ENCODE peak calls at places on chromosome 18, in seven cellular contexts. One of them, this sample, is unnamed. For H3K9me3, the result is how much of the 10 kb centered on the place peaks cover.

GRCh38 chr18:54787098-54787497 is 41.2 kb upstream of the RAB27B start:
- DNase-seq in pancreas: no peak
- DNase-seq in sigmoid colon: no peak
- DNase-seq in mammary epithelial cell: no peak
- DNase-seq in MM.1S: no peak
- DNase-seq in A673: no peak
- DNase-seq in keratinocyte: no peak
- DNase-seq in this sample: no peak

GRCh38 chr18:79937103-79937860 is 14.2 kb downstream of the SLC66A2 start:
- DNase-seq in pancreas: no peak
- DNase-seq in sigmoid colon: peak
- DNase-seq in mammary epithelial cell: no peak
- DNase-seq in MM.1S: no peak
- DNase-seq in A673: no peak
- DNase-seq in keratinocyte: no peak
- DNase-seq in this sample: no peak

GRCh38 chr18:477565-477964 is 22.9 kb downstream of the COLEC12 start:
- DNase-seq in pancreas: peak
- DNase-seq in sigmoid colon: no peak
- DNase-seq in mammary epithelial cell: no peak
- DNase-seq in MM.1S: peak
- DNase-seq in A673: no peak
- DNase-seq in keratinocyte: peak
- DNase-seq in this sample: no peak

GRCh38 chr18:45978084-45978483 is 11.0 kb upstream of the EPG5 start:
- DNase-seq in pancreas: peak
- DNase-seq in sigmoid colon: no peak
- DNase-seq in mammary epithelial cell: peak
- DNase-seq in MM.1S: no peak
- DNase-seq in A673: no peak
- DNase-seq in keratinocyte: no peak
- DNase-seq in this sample: no peak

GRCh38 chr18:79780547-79780946 is 17.2 kb upstream of the KCNG2 start:
- DNase-seq in pancreas: no peak
- DNase-seq in sigmoid colon: peak
- DNase-seq in mammary epithelial cell: no peak
- DNase-seq in MM.1S: no peak
- DNase-seq in A673: no peak
- DNase-seq in keratinocyte: no peak
- DNase-seq in this sample: no peak

GRCh38 chr18:9595197-9595596 is 19.2 kb downstream of the PPP4R1 start:
- DNase-seq in pancreas: no peak
- DNase-seq in sigmoid colon: no peak
- DNase-seq in mammary epithelial cell: peak
- DNase-seq in MM.1S: no peak
- DNase-seq in A673: no peak
- DNase-seq in keratinocyte: no peak
- DNase-seq in this sample: no peak

GRCh38 chr18:48263913-48264506 is 145.2 kb downstream of the ZBTB7C start:
- DNase-seq in pancreas: no peak
- DNase-seq in sigmoid colon: no peak
- DNase-seq in mammary epithelial cell: peak
- DNase-seq in MM.1S: no peak
- DNase-seq in A673: no peak
- DNase-seq in keratinocyte: peak
- DNase-seq in this sample: no peak

GRCh38 chr18:9366126-9366714 is 31.6 kb downstream of the TWSG1 start:
- DNase-seq in pancreas: peak
- DNase-seq in sigmoid colon: no peak
- DNase-seq in mammary epithelial cell: peak
- DNase-seq in MM.1S: no peak
- DNase-seq in A673: peak
- DNase-seq in keratinocyte: peak
- DNase-seq in this sample: no peak

GRCh38 chr18:48575658-48576453 is 37.0 kb downstream of the CTIF start:
- DNase-seq in pancreas: no peak
- DNase-seq in sigmoid colon: no peak
- DNase-seq in mammary epithelial cell: no peak
- DNase-seq in MM.1S: no peak
- DNase-seq in A673: no peak
- DNase-seq in keratinocyte: no peak
- DNase-seq in this sample: no peak

GRCh38 chr18:55001625-55002024 is 42.4 kb upstream of the CCDC68 start:
- DNase-seq in pancreas: no peak
- DNase-seq in sigmoid colon: no peak
- DNase-seq in mammary epithelial cell: no peak
- DNase-seq in MM.1S: no peak
- DNase-seq in A673: no peak
- DNase-seq in keratinocyte: no peak
- DNase-seq in this sample: no peak

GRCh38 chr18:34707670-34708069 is 2.4 kb upstream of the DTNA start:
- DNase-seq in pancreas: no peak
- DNase-seq in sigmoid colon: peak
- DNase-seq in mammary epithelial cell: peak
- DNase-seq in MM.1S: no peak
- DNase-seq in A673: peak
- DNase-seq in keratinocyte: no peak
- DNase-seq in this sample: no peak

GRCh38 chr18:47912794-47913594 is 17.5 kb downstream of the SMAD2 start:
- DNase-seq in pancreas: no peak
- DNase-seq in sigmoid colon: no peak
- DNase-seq in mammary epithelial cell: no peak
- DNase-seq in MM.1S: no peak
- DNase-seq in A673: no peak
- DNase-seq in keratinocyte: no peak
- DNase-seq in this sample: no peak

GRCh38 chr18:49238433-49239042 is 221.9 kb downstream of the DYM start:
- DNase-seq in pancreas: no peak
- DNase-seq in sigmoid colon: no peak
- DNase-seq in mammary epithelial cell: no peak
- DNase-seq in MM.1S: peak
- DNase-seq in A673: peak
- DNase-seq in keratinocyte: no peak
- DNase-seq in this sample: no peak

GRCh38 chr18:45688113-45688512 is 35.9 kb upstream of the SLC14A1 start:
- DNase-seq in pancreas: no peak
- DNase-seq in sigmoid colon: no peak
- DNase-seq in mammary epithelial cell: no peak
- DNase-seq in MM.1S: no peak
- DNase-seq in A673: no peak
- DNase-seq in keratinocyte: no peak
- DNase-seq in this sample: no peak

GRCh38 chr18:75109001-75109400 is 99.9 kb downstream of the PTGR3 start:
- DNase-seq in pancreas: no peak
- DNase-seq in sigmoid colon: no peak
- DNase-seq in mammary epithelial cell: no peak
- DNase-seq in MM.1S: no peak
- DNase-seq in A673: no peak
- DNase-seq in keratinocyte: no peak
- DNase-seq in this sample: no peak

GRCh38 chr18:79518028-79518682 is 122.4 kb downstream of the NFATC1 start:
- DNase-seq in pancreas: no peak
- DNase-seq in sigmoid colon: no peak
- DNase-seq in mammary epithelial cell: no peak
- DNase-seq in MM.1S: no peak
- DNase-seq in A673: no peak
- DNase-seq in keratinocyte: no peak
- DNase-seq in this sample: no peak

GRCh38 chr18:37253424-37254255 is 312.0 kb downstream of the CELF4 start:
- DNase-seq in pancreas: peak
- DNase-seq in sigmoid colon: no peak
- DNase-seq in mammary epithelial cell: no peak
- DNase-seq in MM.1S: peak
- DNase-seq in A673: peak
- DNase-seq in keratinocyte: no peak
- DNase-seq in this sample: no peak

GRCh38 chr18:77059294-77059916 is 73.2 kb downstream of the MBP start:
- DNase-seq in pancreas: no peak
- DNase-seq in sigmoid colon: no peak
- DNase-seq in mammary epithelial cell: peak
- DNase-seq in MM.1S: peak
- DNase-seq in A673: peak
- DNase-seq in keratinocyte: no peak
- DNase-seq in this sample: no peak

GRCh38 chr18:10041180-10041579 is 127.4 kb downstream of the VAPA start:
- DNase-seq in pancreas: no peak
- DNase-seq in sigmoid colon: peak
- DNase-seq in mammary epithelial cell: no peak
- DNase-seq in MM.1S: no peak
- DNase-seq in A673: no peak
- DNase-seq in keratinocyte: no peak
- DNase-seq in this sample: no peak

GRCh38 chr18:80010551-80010906 is 22.2 kb upstream of the TXNL4A start:
- DNase-seq in pancreas: no peak
- DNase-seq in sigmoid colon: peak
- DNase-seq in mammary epithelial cell: no peak
- DNase-seq in MM.1S: no peak
- DNase-seq in A673: no peak
- DNase-seq in keratinocyte: no peak
- DNase-seq in this sample: no peak

GRCh38 chr18:39521164-39521563 is 1955.6 kb upstream of the CELF4 start:
- DNase-seq in pancreas: no peak
- DNase-seq in sigmoid colon: no peak
- DNase-seq in mammary epithelial cell: peak
- DNase-seq in MM.1S: no peak
- DNase-seq in A673: no peak
- DNase-seq in keratinocyte: no peak
- DNase-seq in this sample: no peak

GRCh38 chr18:13625355-13625754 is 101.0 kb downstream of the FAM210A start:
- DNase-seq in pancreas: no peak
- DNase-seq in sigmoid colon: no peak
- DNase-seq in mammary epithelial cell: no peak
- DNase-seq in MM.1S: no peak
- DNase-seq in A673: no peak
- DNase-seq in keratinocyte: no peak
- DNase-seq in this sample: no peak

GRCh38 chr18:7879717-7880116 is 312.6 kb downstream of the PTPRM start:
- DNase-seq in pancreas: no peak
- DNase-seq in sigmoid colon: no peak
- DNase-seq in mammary epithelial cell: no peak
- DNase-seq in MM.1S: no peak
- DNase-seq in A673: no peak
- DNase-seq in keratinocyte: no peak
- DNase-seq in this sample: no peak

GRCh38 chr18:48545690-48546365 is 7.0 kb downstream of the CTIF start:
- DNase-seq in pancreas: no peak
- DNase-seq in sigmoid colon: peak
- DNase-seq in mammary epithelial cell: peak
- DNase-seq in MM.1S: no peak
- DNase-seq in A673: peak
- DNase-seq in keratinocyte: no peak
- DNase-seq in this sample: no peak

DNA sequence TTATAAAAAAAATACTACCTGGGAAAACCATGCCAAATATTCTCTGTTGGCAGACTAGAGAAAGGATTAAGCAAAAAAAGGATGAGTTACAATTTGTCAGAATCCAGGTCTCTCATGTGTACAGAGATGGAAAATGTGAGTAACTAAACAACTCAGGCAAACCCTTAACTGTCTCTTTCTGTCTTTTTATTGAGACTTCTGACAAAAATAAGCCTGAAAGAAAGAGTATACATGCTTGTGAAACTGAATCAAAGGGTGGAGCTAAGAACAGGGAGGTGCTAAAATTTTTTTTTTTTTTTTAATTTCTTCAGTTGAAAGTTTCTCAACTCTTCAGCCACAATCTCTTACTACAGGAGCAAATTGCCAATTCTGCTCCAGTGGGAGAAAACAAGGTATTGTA is at the start of gene SERPINB10:
- DNase-seq in pancreas: no peak
- DNase-seq in sigmoid colon: no peak
- DNase-seq in mammary epithelial cell: no peak
- DNase-seq in MM.1S: peak
- DNase-seq in A673: no peak
- DNase-seq in keratinocyte: peak
- DNase-seq in this sample: no peak
- H3K27ac ChIP-seq in pancreas: no peak
- H3K27ac ChIP-seq in sigmoid colon: no peak
- H3K27ac ChIP-seq in mammary epithelial cell: no peak
- H3K27ac ChIP-seq in MM.1S: no peak
- H3K27ac ChIP-seq in A673: no peak
- H3K27ac ChIP-seq in keratinocyte: no peak
- H3K27ac ChIP-seq in this sample: no peak

DNA sequence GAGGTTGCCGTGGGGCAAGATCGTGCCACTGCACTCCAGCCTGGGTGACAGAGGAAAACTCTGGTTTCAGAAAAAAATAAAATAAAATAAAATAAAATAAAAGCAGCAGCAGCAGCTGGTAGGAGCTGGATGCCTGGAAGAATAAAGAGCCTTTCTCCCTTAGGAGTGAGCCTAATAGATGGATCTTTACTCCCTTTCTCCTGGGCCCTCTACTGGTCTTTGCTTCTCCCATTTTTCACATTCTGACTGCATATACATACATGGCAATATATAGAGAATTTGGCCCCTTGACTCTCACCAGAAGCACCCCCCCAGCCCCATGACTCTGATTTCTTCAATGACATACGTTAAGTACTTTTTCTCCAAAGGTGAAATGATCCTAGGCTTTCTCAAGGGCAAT is 9.8 kb upstream of the MALT1 start:
- DNase-seq in pancreas: no peak
- DNase-seq in sigmoid colon: no peak
- DNase-seq in mammary epithelial cell: no peak
- DNase-seq in MM.1S: no peak
- DNase-seq in A673: peak
- DNase-seq in keratinocyte: no peak
- DNase-seq in this sample: no peak
- TF ChIP-seq CTCF in pancreas: no peak
- TF ChIP-seq CTCF in sigmoid colon: no peak
- TF ChIP-seq CTCF in mammary epithelial cell: no peak
- TF ChIP-seq CTCF in MM.1S: no peak
- TF ChIP-seq CTCF in A673: peak
- TF ChIP-seq CTCF in keratinocyte: peak
- TF ChIP-seq CTCF in this sample: no peak

GRCh38 chr18:71020342-71021096 is 731.7 kb downstream of the SOCS6 start:
- DNase-seq in pancreas: no peak
- DNase-seq in sigmoid colon: no peak
- DNase-seq in mammary epithelial cell: no peak
- DNase-seq in MM.1S: no peak
- DNase-seq in A673: no peak
- DNase-seq in keratinocyte: no peak
- DNase-seq in this sample: no peak
- H3K9me3 ChIP-seq in pancreas: under half
- H3K9me3 ChIP-seq in sigmoid colon: under half
- H3K9me3 ChIP-seq in mammary epithelial cell: under half
- H3K9me3 ChIP-seq in MM.1S: under half
- H3K9me3 ChIP-seq in A673: under half
- H3K9me3 ChIP-seq in keratinocyte: under half
- H3K9me3 ChIP-seq in this sample: under half

DNA sequence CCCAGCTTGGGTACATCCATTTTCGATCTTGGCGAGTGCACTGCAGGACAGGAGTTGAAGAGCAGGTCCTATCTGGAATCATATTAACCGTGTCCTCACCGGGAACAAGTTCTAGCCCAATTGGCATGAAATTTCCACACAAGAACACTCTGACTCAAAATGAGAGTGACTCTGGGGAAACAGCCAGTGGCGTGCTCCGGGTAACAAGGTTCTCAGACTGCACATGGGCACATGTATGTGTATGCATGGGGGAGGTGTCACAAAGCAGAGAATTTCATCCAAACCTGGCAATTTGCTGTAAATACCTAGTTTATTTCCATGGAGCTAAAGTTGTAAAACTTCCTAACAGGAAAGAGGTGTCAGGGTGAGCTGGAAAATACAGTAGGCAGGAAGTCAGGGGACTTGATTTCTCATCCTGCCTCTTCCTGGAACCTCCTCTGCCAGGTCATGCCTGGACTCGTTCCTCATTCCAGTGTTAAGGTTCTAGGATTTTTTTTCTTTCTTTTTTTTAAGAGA is 1.7 kb downstream of the TUBB6 start:
- DNase-seq in pancreas: no peak
- DNase-seq in sigmoid colon: no peak
- DNase-seq in mammary epithelial cell: peak
- DNase-seq in MM.1S: no peak
- DNase-seq in A673: no peak
- DNase-seq in keratinocyte: no peak
- DNase-seq in this sample: no peak
- H3K27ac ChIP-seq in pancreas: no peak
- H3K27ac ChIP-seq in sigmoid colon: peak
- H3K27ac ChIP-seq in mammary epithelial cell: peak
- H3K27ac ChIP-seq in MM.1S: no peak
- H3K27ac ChIP-seq in A673: peak
- H3K27ac ChIP-seq in keratinocyte: peak
- H3K27ac ChIP-seq in this sample: no peak

This sample was measured in CD4-positive, alpha-beta T cell.